ENCODE peak calls at places on chromosomes 6 and 20, in seven cellular contexts. One of them, this sample, is unnamed.

GRCh38 chr6:29951882-29952281 is 9.6 kb downstream of the HLA-A start:
- DNase-seq in left ventricle myocardium inferior: no peak
- DNase-seq in cardiac fibroblast: no peak
- DNase-seq in transverse colon: no peak
- DNase-seq in AG04450: no peak
- DNase-seq in NB4: no peak
- DNase-seq in lower leg skin: no peak
- DNase-seq in this sample: no peak

GRCh38 chr6:165717732-165718465 is 54.9 kb upstream of the PDE10A start:
- DNase-seq in transverse colon: no peak
- DNase-seq in cardiac fibroblast: peak; percentile 66
- DNase-seq in lower leg skin: no peak
- DNase-seq in NB4: no peak
- DNase-seq in left ventricle myocardium inferior: no peak
- DNase-seq in AG04450: peak; percentile 7
- DNase-seq in this sample: no peak

GRCh38 chr20:1927217-1927616 is 32.0 kb downstream of the SIRPA start:
- DNase-seq in left ventricle myocardium inferior: no peak
- DNase-seq in AG04450: no peak
- DNase-seq in transverse colon: no peak
- DNase-seq in cardiac fibroblast: no peak
- DNase-seq in NB4: no peak
- DNase-seq in lower leg skin: no peak
- DNase-seq in this sample: no peak

GRCh38 chr6:52233975-52234823 is 10.1 kb downstream of the IL17F start:
- DNase-seq in lower leg skin: no peak
- DNase-seq in AG04450: peak; percentile 18
- DNase-seq in NB4: peak; percentile 59
- DNase-seq in cardiac fibroblast: peak; percentile 38
- DNase-seq in left ventricle myocardium inferior: no peak
- DNase-seq in transverse colon: peak; percentile 24
- DNase-seq in this sample: peak; percentile 57

GRCh38 chr6:13421425-13422057 is 65.9 kb downstream of the GFOD1 start:
- DNase-seq in left ventricle myocardium inferior: no peak
- DNase-seq in lower leg skin: no peak
- DNase-seq in NB4: no peak
- DNase-seq in AG04450: no peak
- DNase-seq in transverse colon: no peak
- DNase-seq in cardiac fibroblast: peak; percentile 54
- DNase-seq in this sample: no peak

GRCh38 chr20:34458631-34459030 is 57.6 kb upstream of the DYNLRB1 start:
- DNase-seq in NB4: no peak
- DNase-seq in left ventricle myocardium inferior: no peak
- DNase-seq in AG04450: no peak
- DNase-seq in transverse colon: no peak
- DNase-seq in cardiac fibroblast: peak; percentile 14
- DNase-seq in lower leg skin: no peak
- DNase-seq in this sample: no peak

GRCh38 chr20:17620371-17621228 is 50.7 kb downstream of the DSTN start:
- DNase-seq in lower leg skin: no peak
- DNase-seq in AG04450: no peak
- DNase-seq in transverse colon: peak; percentile 7
- DNase-seq in NB4: no peak
- DNase-seq in cardiac fibroblast: no peak
- DNase-seq in left ventricle myocardium inferior: no peak
- DNase-seq in this sample: no peak

GRCh38 chr6:167679137-167679736 is 147.5 kb upstream of the AFDN start:
- DNase-seq in cardiac fibroblast: no peak
- DNase-seq in AG04450: no peak
- DNase-seq in transverse colon: no peak
- DNase-seq in NB4: no peak
- DNase-seq in lower leg skin: no peak
- DNase-seq in left ventricle myocardium inferior: no peak
- DNase-seq in this sample: no peak

GRCh38 chr20:32636278-32636677 is 37.5 kb downstream of the C20orf203 start:
- DNase-seq in cardiac fibroblast: peak; percentile 18
- DNase-seq in AG04450: no peak
- DNase-seq in NB4: no peak
- DNase-seq in transverse colon: no peak
- DNase-seq in left ventricle myocardium inferior: no peak
- DNase-seq in lower leg skin: no peak
- DNase-seq in this sample: no peak

GRCh38 chr20:13554706-13555105 is 84.0 kb downstream of the TASP1 start:
- DNase-seq in cardiac fibroblast: peak; percentile 11
- DNase-seq in left ventricle myocardium inferior: no peak
- DNase-seq in AG04450: no peak
- DNase-seq in transverse colon: no peak
- DNase-seq in lower leg skin: no peak
- DNase-seq in NB4: peak; percentile 13
- DNase-seq in this sample: no peak

GRCh38 chr20:3777726-3778629 is 3.3 kb downstream of the SPEF1 start:
- DNase-seq in AG04450: no peak
- DNase-seq in lower leg skin: no peak
- DNase-seq in transverse colon: peak; percentile 69
- DNase-seq in cardiac fibroblast: peak; percentile 52
- DNase-seq in left ventricle myocardium inferior: peak; percentile 77
- DNase-seq in NB4: no peak
- DNase-seq in this sample: no peak

GRCh38 chr6:29142349-29142748 is 28.4 kb upstream of the OR2J2 start:
- DNase-seq in left ventricle myocardium inferior: no peak
- DNase-seq in AG04450: no peak
- DNase-seq in cardiac fibroblast: no peak
- DNase-seq in transverse colon: no peak
- DNase-seq in lower leg skin: no peak
- DNase-seq in NB4: no peak
- DNase-seq in this sample: no peak

GRCh38 chr20:8187740-8188139 is 55.7 kb downstream of the PLCB1 start:
- DNase-seq in NB4: no peak
- DNase-seq in AG04450: no peak
- DNase-seq in cardiac fibroblast: peak; percentile 15
- DNase-seq in transverse colon: no peak
- DNase-seq in left ventricle myocardium inferior: no peak
- DNase-seq in lower leg skin: no peak
- DNase-seq in this sample: no peak

GRCh38 chr6:44662461-44663121 is 275.1 kb downstream of the CDC5L start:
- DNase-seq in transverse colon: peak; percentile 52
- DNase-seq in lower leg skin: no peak
- DNase-seq in cardiac fibroblast: peak; percentile 80
- DNase-seq in AG04450: no peak
- DNase-seq in NB4: no peak
- DNase-seq in left ventricle myocardium inferior: no peak
- DNase-seq in this sample: no peak

GRCh38 chr6:77447254-77447653 is 16.0 kb downstream of the HTR1B start:
- DNase-seq in left ventricle myocardium inferior: no peak
- DNase-seq in NB4: no peak
- DNase-seq in transverse colon: no peak
- DNase-seq in cardiac fibroblast: peak; percentile 58
- DNase-seq in lower leg skin: no peak
- DNase-seq in AG04450: no peak
- DNase-seq in this sample: no peak

GRCh38 chr20:59007758-59008511 is 881 bp upstream of the CTSZ start:
- DNase-seq in left ventricle myocardium inferior: peak; percentile 43
- DNase-seq in AG04450: no peak
- DNase-seq in transverse colon: peak; percentile 72
- DNase-seq in NB4: peak; percentile 97
- DNase-seq in lower leg skin: peak; percentile 43
- DNase-seq in cardiac fibroblast: no peak
- DNase-seq in this sample: no peak

GRCh38 chr20:891121-892080 is 24.7 kb downstream of the ANGPT4 start:
- DNase-seq in NB4: peak; percentile 30
- DNase-seq in left ventricle myocardium inferior: peak; percentile 67
- DNase-seq in lower leg skin: peak; percentile 40
- DNase-seq in AG04450: no peak
- DNase-seq in transverse colon: no peak
- DNase-seq in cardiac fibroblast: peak; percentile 23
- DNase-seq in this sample: no peak

GRCh38 chr6:119173249-119174084 is 95.0 kb upstream of the FAM184A start:
- DNase-seq in AG04450: no peak
- DNase-seq in left ventricle myocardium inferior: no peak
- DNase-seq in lower leg skin: no peak
- DNase-seq in transverse colon: no peak
- DNase-seq in NB4: no peak
- DNase-seq in cardiac fibroblast: no peak
- DNase-seq in this sample: no peak

GRCh38 chr20:52840041-52840440 is 132.1 kb upstream of the TSHZ2 start:
- DNase-seq in lower leg skin: no peak
- DNase-seq in transverse colon: no peak
- DNase-seq in cardiac fibroblast: no peak
- DNase-seq in AG04450: no peak
- DNase-seq in left ventricle myocardium inferior: no peak
- DNase-seq in NB4: no peak
- DNase-seq in this sample: no peak

DNA sequence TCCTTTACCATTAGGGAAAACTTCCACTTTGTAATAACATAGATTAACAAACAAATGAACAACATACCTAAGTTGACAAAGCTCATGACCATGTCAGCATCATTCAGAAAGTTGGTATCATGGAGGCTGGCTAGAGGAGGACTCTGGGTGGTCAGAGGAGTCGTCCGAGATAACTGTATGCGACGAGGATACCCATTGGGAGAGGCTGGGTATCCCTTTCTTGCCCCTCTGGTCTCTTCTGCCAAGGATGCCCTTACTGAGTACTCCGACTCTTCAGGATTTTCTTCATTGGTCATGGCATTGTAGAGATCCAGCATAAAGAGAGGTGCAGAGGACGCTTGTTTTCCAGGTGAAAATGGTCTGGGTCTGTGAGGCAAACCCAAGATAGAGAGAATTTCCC is 1.1 kb downstream of the BMP5 start:
- DNase-seq in transverse colon: no peak
- DNase-seq in left ventricle myocardium inferior: no peak
- DNase-seq in NB4: no peak
- DNase-seq in cardiac fibroblast: no peak
- DNase-seq in AG04450: no peak
- DNase-seq in lower leg skin: no peak
- DNase-seq in this sample: no peak
- H3K4me3 ChIP-seq in transverse colon: peak overlapping the region; percentile 24
- H3K4me3 ChIP-seq in left ventricle myocardium inferior: peak overlapping the region; percentile 51
- H3K4me3 ChIP-seq in NB4: no peak overlapping the region
- H3K4me3 ChIP-seq in cardiac fibroblast: no peak overlapping the region
- H3K4me3 ChIP-seq in AG04450: no peak overlapping the region
- H3K4me3 ChIP-seq in lower leg skin: no peak overlapping the region
- H3K4me3 ChIP-seq in this sample: no peak overlapping the region

DNA sequence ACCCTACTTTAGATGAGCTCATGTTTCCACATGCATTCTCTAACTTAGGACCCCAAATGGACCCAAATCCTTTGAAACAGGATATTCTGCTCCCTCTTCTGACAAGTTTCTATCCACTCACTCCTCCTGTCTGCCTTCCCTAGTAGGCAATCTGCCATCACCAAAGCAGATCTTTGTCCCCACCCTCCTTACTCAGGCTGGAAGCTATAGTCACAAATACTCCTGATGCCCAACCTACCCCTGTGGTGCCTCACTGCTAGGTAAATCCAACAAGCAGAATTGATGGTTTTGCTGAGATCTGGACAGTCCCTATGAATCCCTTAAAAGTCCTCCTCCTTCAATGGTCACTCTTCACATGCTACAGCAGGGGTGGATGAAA is 21.7 kb downstream of the ELOVL5 start:
- DNase-seq in lower leg skin: no peak
- DNase-seq in cardiac fibroblast: no peak
- DNase-seq in NB4: no peak
- DNase-seq in AG04450: no peak
- DNase-seq in left ventricle myocardium inferior: no peak
- DNase-seq in transverse colon: no peak
- DNase-seq in this sample: no peak
- H3K4me3 ChIP-seq in lower leg skin: no peak overlapping the region
- H3K4me3 ChIP-seq in cardiac fibroblast: no peak overlapping the region
- H3K4me3 ChIP-seq in NB4: no peak overlapping the region
- H3K4me3 ChIP-seq in AG04450: no peak overlapping the region
- H3K4me3 ChIP-seq in left ventricle myocardium inferior: peak overlapping the region; percentile 3
- H3K4me3 ChIP-seq in transverse colon: no peak overlapping the region
- H3K4me3 ChIP-seq in this sample: no peak overlapping the region

GRCh38 chr20:21099653-21100589 is 6.2 kb downstream of the LINC00237 start:
- DNase-seq in AG04450: no peak
- DNase-seq in NB4: peak; percentile 91
- DNase-seq in cardiac fibroblast: peak; percentile 12
- DNase-seq in left ventricle myocardium inferior: peak; percentile 40
- DNase-seq in lower leg skin: no peak
- DNase-seq in transverse colon: peak; percentile 42
- DNase-seq in this sample: no peak
- H3K4me3 ChIP-seq in AG04450: peak overlapping the region; percentile 40
- H3K4me3 ChIP-seq in NB4: peak overlapping the region; percentile 73
- H3K4me3 ChIP-seq in cardiac fibroblast: peak overlapping the region; percentile 8
- H3K4me3 ChIP-seq in left ventricle myocardium inferior: peak overlapping the region; percentile 62
- H3K4me3 ChIP-seq in lower leg skin: peak overlapping the region; percentile 16
- H3K4me3 ChIP-seq in transverse colon: peak overlapping the region; percentile 57
- H3K4me3 ChIP-seq in this sample: peak overlapping the region; percentile 31

DNA sequence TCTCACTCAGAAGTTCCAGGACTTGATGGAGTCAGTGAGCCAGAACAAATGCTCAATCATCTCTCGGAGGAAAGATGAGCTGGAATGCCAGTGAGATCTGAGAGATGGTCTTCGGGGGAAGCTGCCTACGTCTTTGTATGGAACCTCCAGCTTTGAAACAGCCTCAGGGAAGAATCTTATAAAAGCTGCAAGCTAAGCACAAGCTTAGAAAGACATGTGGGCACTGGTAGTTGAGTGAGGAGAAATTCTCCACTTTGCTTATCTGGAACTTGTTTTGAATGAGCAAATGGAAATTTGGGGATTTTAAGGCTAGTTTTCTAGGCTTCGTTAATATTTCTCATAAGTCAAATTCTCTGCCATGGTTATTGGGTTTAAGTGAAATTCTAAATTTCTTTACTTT is 594.4 kb downstream of the QKI start:
- DNase-seq in lower leg skin: no peak
- DNase-seq in transverse colon: no peak
- DNase-seq in left ventricle myocardium inferior: no peak
- DNase-seq in AG04450: no peak
- DNase-seq in NB4: no peak
- DNase-seq in cardiac fibroblast: no peak
- DNase-seq in this sample: no peak
- H3K4me3 ChIP-seq in lower leg skin: no peak overlapping the region
- H3K4me3 ChIP-seq in transverse colon: no peak overlapping the region
- H3K4me3 ChIP-seq in left ventricle myocardium inferior: no peak overlapping the region
- H3K4me3 ChIP-seq in AG04450: no peak overlapping the region
- H3K4me3 ChIP-seq in NB4: no peak overlapping the region
- H3K4me3 ChIP-seq in cardiac fibroblast: no peak overlapping the region
- H3K4me3 ChIP-seq in this sample: no peak overlapping the region

GRCh38 chr20:21182832-21183563 is 57.1 kb downstream of the KIZ start:
- DNase-seq in cardiac fibroblast: peak; percentile 84
- DNase-seq in lower leg skin: peak; percentile 19
- DNase-seq in transverse colon: peak; percentile 22
- DNase-seq in NB4: peak; percentile 77
- DNase-seq in AG04450: peak; percentile 48
- DNase-seq in left ventricle myocardium inferior: no peak
- DNase-seq in this sample: peak; percentile 87
- H3K4me3 ChIP-seq in cardiac fibroblast: no peak overlapping the region
- H3K4me3 ChIP-seq in lower leg skin: no peak overlapping the region
- H3K4me3 ChIP-seq in transverse colon: no peak overlapping the region
- H3K4me3 ChIP-seq in NB4: no peak overlapping the region
- H3K4me3 ChIP-seq in AG04450: no peak overlapping the region
- H3K4me3 ChIP-seq in left ventricle myocardium inferior: no peak overlapping the region
- H3K4me3 ChIP-seq in this sample: no peak overlapping the region

GRCh38 chr20:15875446-15875845 is 697.8 kb downstream of the KIF16B start:
- DNase-seq in transverse colon: no peak
- DNase-seq in left ventricle myocardium inferior: no peak
- DNase-seq in AG04450: no peak
- DNase-seq in lower leg skin: no peak
- DNase-seq in cardiac fibroblast: no peak
- DNase-seq in NB4: no peak
- DNase-seq in this sample: no peak
- H3K4me3 ChIP-seq in transverse colon: no peak overlapping the region
- H3K4me3 ChIP-seq in left ventricle myocardium inferior: no peak overlapping the region
- H3K4me3 ChIP-seq in AG04450: no peak overlapping the region
- H3K4me3 ChIP-seq in lower leg skin: no peak overlapping the region
- H3K4me3 ChIP-seq in cardiac fibroblast: no peak overlapping the region
- H3K4me3 ChIP-seq in NB4: no peak overlapping the region
- H3K4me3 ChIP-seq in this sample: no peak overlapping the region

This sample was measured in skeletal muscle cell.